ENCODE peak calls at places on chromosomes 1 and 21, in five cellular contexts. O is SHP77 treated with DMSO at 0.1 percent for 48 hours; M is M059J; Y is activated T-cell treated with anti-CD3 and anti-CD28 coated beads, Interleukin-2, amount 50 U/mL, for 4 hours; J is RCC 7860. L is an unnamed sample.

GRCh38 chr1:65319141-65319540 is 9.8 kb downstream of the DNAJC6 start:
- DNase-seq in O (no peak), M (no peak), Y (no peak), J (no peak), L (no peak)

GRCh38 chr1:22717038-22717758 is 6.6 kb downstream of the EPHB2 start:
- DNase-seq in O (no peak), M (no peak), Y (no peak), J (no peak), L (peak)

GRCh38 chr1:218394416-218394815 is 49.3 kb downstream of the TGFB2 start:
- DNase-seq in O (no peak), M (no peak), Y (no peak), J (no peak), L (no peak)

GRCh38 chr1:180981596-180982387 is 40.9 kb downstream of the STX6 start:
- DNase-seq in O (no peak), M (no peak), Y (peak), J (no peak), L (no peak)

GRCh38 chr21:31420988-31421387 is 76.9 kb upstream of the TIAM1 start:
- DNase-seq in O (no peak), M (no peak), Y (no peak), J (no peak), L (no peak)

GRCh38 chr1:18539171-18539570 is 58.4 kb downstream of the KLHDC7A start:
- DNase-seq in O (no peak), M (peak), Y (no peak), J (no peak), L (peak)

GRCh38 chr1:20124451-20125057 is 5.2 kb upstream of the PLA2G2D start:
- DNase-seq in O (no peak), M (peak), Y (no peak), J (peak), L (peak)

GRCh38 chr1:38235705-38236104 is 189.1 kb upstream of the POU3F1 start:
- DNase-seq in O (no peak), M (peak), Y (no peak), J (peak), L (no peak)

GRCh38 chr1:94745742-94746141 is 74.4 kb upstream of the SLC44A3 start:
- DNase-seq in O (no peak), M (no peak), Y (no peak), J (no peak), L (no peak)